ENCODE peak calls at places on chromosomes 12 and 14, in four cellular contexts. F, Q, C and M are unnamed samples.

GRCh38 chr12:25992026-25992782 is 33.7 kb downstream of the RASSF8 start:
- DNase-seq in Q (no peak), F (no peak), C (no peak), M (no peak)

GRCh38 chr12:121304306-121304705 is 7.8 kb upstream of the CAMKK2 start:
- DNase-seq in C (no peak), Q (no peak), F (no peak), M (no peak)

GRCh38 chr14:87261621-87262020 is 731.4 kb downstream of the GALC start:
- DNase-seq in F (no peak), Q (no peak), C (no peak), M (no peak)

GRCh38 chr14:105094193-105094907 is 29.1 kb upstream of the GPR132 start:
- DNase-seq in C (no peak), F (no peak), Q (no peak), M (no peak)

GRCh38 chr14:101474563-101475467 is 86.5 kb upstream of the DIO3 start:
- DNase-seq in F (no peak), Q (no peak), C (no peak), M (no peak)

GRCh38 chr14:69010632-69011031 is 31.5 kb upstream of the ACTN1 start:
- DNase-seq in Q (no peak), C (no peak), F (no peak), M (no peak)

GRCh38 chr14:76958975-76959710 is 69.4 kb downstream of the IRF2BPL start:
- DNase-seq in F (peak; percentile 56), Q (peak; percentile 81), C (peak; percentile 79), M (no peak)

GRCh38 chr12:78398750-78399149 is 465.8 kb upstream of the SYT1 start:
- DNase-seq in F (no peak), C (no peak), Q (no peak), M (no peak)

GRCh38 chr12:3768911-3769447 is 16.1 kb upstream of the CRACR2A start:
- DNase-seq in C (no peak), Q (no peak), F (no peak), M (no peak)

GRCh38 chr12:132178801-132179401 is 34.6 kb downstream of the NOC4L start:
- DNase-seq in Q (no peak), C (no peak), F (no peak), M (no peak)

GRCh38 chr12:49777800-49778748 is 36.7 kb downstream of the TMBIM6 start:
- DNase-seq in Q (peak; percentile 39), C (no peak), F (peak; percentile 82), M (no peak)

GRCh38 chr12:12451063-12451462 is 94.2 kb downstream of the BORCS5 start:
- DNase-seq in Q (no peak), F (no peak), C (no peak), M (no peak)

GRCh38 chr14:38743941-38744611 is 359.0 kb downstream of the SEC23A start:
- DNase-seq in F (no peak), Q (no peak), C (no peak), M (no peak)

GRCh38 chr12:88520436-88520820 is 59.8 kb downstream of the KITLG start:
- DNase-seq in F (no peak), C (no peak), Q (no peak), M (no peak)

GRCh38 chr12:109718390-109718789 is 4.8 kb downstream of the FAM222A start:
- DNase-seq in C (no peak), Q (no peak), F (no peak), M (no peak)
- TF ChIP-seq TAF1 in C (no peak), Q (no peak), F (no peak), M (no peak)

GRCh38 chr12:16573652-16574077 is 32.3 kb downstream of the LMO3 start:
- DNase-seq in F (no peak), C (no peak), Q (peak; percentile 18), M (no peak)

GRCh38 chr12:16583991-16584745 is 21.8 kb downstream of the LMO3 start:
- DNase-seq in F (no peak), C (no peak), Q (no peak), M (no peak)

GRCh38 chr12:16581416-16581815 is 24.5 kb downstream of the LMO3 start:
- DNase-seq in Q (peak; percentile 23), F (no peak), C (no peak), M (no peak)

GRCh38 chr12:16579041-16579440 is 26.9 kb downstream of the LMO3 start:
- DNase-seq in C (no peak), F (no peak), Q (no peak), M (no peak)
- TF ChIP-seq POLR2A in C (no peak), F (no peak), Q (no peak), M (no peak)

GRCh38 chr12:19857197-19857596 is 417.9 kb downstream of the AEBP2 start:
- DNase-seq in C (no peak), F (no peak), Q (no peak), M (no peak)

GRCh38 chr12:19852100-19852855 is 413.0 kb downstream of the AEBP2 start:
- DNase-seq in C (no peak), F (no peak), Q (no peak), M (no peak)

GRCh38 chr12:19850341-19851065 is 411.2 kb downstream of the AEBP2 start:
- DNase-seq in Q (no peak), C (no peak), F (no peak), M (no peak)

GRCh38 chr12:19855876-19856275 is 416.6 kb downstream of the AEBP2 start:
- DNase-seq in Q (no peak), F (no peak), C (no peak), M (no peak)

DNA sequence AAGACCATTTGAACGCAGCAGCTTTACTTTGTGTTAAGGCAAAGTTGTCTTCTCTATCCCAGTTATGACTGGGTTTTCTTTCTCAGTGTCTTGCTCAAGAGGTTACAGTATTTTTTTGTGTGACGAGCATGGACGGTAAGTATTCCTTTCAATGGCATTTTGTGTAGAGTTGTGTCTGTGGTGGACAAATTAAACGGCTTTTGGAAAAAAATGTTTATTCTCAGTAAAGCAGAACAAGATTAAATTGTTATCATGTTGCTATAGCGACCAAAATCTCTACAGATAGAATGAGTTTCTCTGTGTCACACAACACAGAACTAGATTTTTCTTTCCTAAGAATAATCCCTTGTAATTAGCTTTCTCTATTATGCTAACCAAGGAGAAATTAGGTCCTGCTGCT is 417.1 kb downstream of the AEBP2 start:
- DNase-seq in Q (no peak), C (no peak), F (no peak), M (no peak)
- TF ChIP-seq TAF1 in Q (no peak), C (no peak), F (no peak), M (no peak)

GRCh38 chr12:92929957-92930356 is 862 bp upstream of the EEA1 start:
- DNase-seq in Q (no peak), C (no peak), F (no peak), M (no peak)
- TF ChIP-seq POLR2A in Q (no peak), C (no peak), F (no peak), M (no peak)

DNA sequence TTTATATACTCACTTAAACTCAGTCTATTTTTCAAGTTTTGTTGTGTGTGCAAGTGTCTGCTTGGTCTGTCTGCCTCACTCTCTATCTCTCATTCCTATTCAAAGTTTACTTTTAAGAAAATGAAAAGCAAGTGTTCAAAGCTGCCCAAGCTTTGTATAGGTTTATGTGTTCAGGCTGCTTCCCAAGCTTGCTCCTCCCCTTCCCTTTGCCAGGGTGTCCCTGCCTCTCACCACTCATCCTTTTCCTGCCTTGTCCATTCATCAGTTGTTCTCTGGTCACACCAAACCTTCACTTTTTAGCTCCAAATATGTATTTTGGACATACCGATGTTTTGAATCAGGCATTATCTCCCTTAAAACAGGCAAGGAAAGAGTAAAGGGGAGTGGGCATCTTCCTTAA is 41.3 kb downstream of the STK38L start:
- DNase-seq in Q (no peak), F (no peak), C (no peak), M (no peak)
- TF ChIP-seq TAF1 in Q (no peak), F (no peak), C (no peak), M (no peak)

DNA sequence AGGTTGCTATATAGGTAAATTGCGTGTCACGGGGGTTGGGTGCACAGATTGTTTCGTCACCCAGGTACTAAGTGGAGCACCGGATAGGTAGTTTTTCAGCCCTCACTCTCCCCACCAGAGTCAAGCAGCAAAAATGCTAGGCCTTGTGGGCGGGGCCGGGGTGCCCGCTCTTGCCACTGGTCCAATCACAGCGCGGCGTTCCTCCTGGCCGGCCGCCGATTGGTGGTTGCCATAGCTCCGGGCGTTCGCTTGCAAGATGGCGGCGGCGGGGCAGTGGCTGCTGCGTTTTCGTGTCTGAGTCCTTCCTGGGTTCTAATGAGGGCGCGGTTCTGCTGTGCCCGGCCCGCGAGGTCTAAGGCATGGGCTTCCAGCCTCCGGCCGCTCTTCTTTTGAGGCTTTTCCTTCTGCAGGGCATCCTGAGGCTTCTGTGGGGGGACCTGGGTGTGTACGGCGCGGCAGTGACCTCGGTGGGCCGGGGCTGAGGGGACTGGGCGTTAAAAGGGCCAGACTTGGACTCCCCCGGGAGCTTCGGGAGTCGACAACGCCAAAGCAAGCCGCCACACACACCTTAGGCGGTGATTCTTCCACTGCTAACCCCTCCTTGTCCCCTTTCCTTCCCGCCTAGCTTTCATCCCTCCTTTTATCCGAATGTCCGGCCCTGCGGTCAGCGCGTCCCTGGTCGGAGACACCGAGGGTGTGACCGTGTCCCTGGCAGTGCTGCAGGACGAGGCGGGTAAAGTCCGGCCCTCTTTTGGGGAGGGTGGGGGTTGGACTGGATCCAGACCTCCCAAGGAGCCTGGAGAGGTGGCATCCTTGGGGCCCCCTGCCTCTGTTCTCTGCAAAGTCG is at the start of gene TCTN2:
- DNase-seq in Q (peak; percentile 85), C (peak; percentile 47), F (peak; percentile 100), M (peak; percentile 99)
- TF ChIP-seq POLR2A in Q (no peak), C (peak; percentile 49), F (peak; percentile 59), M (peak; percentile 54)